ENCODE peak calls at places on chromosomes 12 and 14, in eight cellular contexts. K, A, Z, B, Q, J, L and W are unnamed samples.

GRCh38 chr12:122050706-122051105 is 27.9 kb upstream of the MLXIP start:
- DNase-seq in K (no peak), A (no peak), Z (no peak), B (no peak), Q (no peak), J (no peak), L (no peak), W (no peak)

GRCh38 chr14:63223596-63223995 is 19.4 kb downstream of the RHOJ start:
- DNase-seq in K (no peak), A (no peak), Z (no peak), B (no peak), Q (no peak), J (no peak), L (no peak), W (no peak)

GRCh38 chr14:90553298-90553920 is 156.6 kb downstream of the CALM1 start:
- DNase-seq in K (no peak), A (no peak), Z (no peak), B (no peak), Q (no peak), J (no peak), L (no peak), W (no peak)

GRCh38 chr12:95918194-95918993 is 24.0 kb downstream of the CCDC38 start:
- DNase-seq in K (peak; percentile 65), A (peak; percentile 48), Z (peak; percentile 56), B (peak; percentile 73), Q (no peak), J (peak; percentile 44), L (peak; percentile 59), W (no peak)

GRCh38 chr14:103132381-103133212 is 9.3 kb downstream of the TNFAIP2 start:
- DNase-seq in K (peak; percentile 62), A (no peak), Z (no peak), B (peak; percentile 89), Q (no peak), J (no peak), L (no peak), W (no peak)

GRCh38 chr14:55077155-55077554 is 25.7 kb downstream of the MAPK1IP1L start:
- DNase-seq in K (peak; percentile 20), A (no peak), Z (peak; percentile 43), B (peak; percentile 51), Q (peak; percentile 27), J (no peak), L (peak; percentile 73), W (no peak)

GRCh38 chr12:34599530-34600513 is 577.5 kb downstream of the ALG10 start:
- DNase-seq in K (no peak), A (peak; percentile 22), Z (no peak), B (no peak), Q (no peak), J (no peak), L (no peak), W (no peak)

GRCh38 chr12:128754275-128754674 is 69.5 kb downstream of the SLC15A4 start:
- DNase-seq in K (no peak), A (no peak), Z (no peak), B (no peak), Q (no peak), J (no peak), L (no peak), W (no peak)

GRCh38 chr12:53722450-53723041 is 4.7 kb downstream of the CALCOCO1 start:
- DNase-seq in K (no peak), A (no peak), Z (peak; percentile 22), B (peak; percentile 83), Q (no peak), J (no peak), L (no peak), W (no peak)

GRCh38 chr12:89752331-89752730 is 43.7 kb upstream of the ATP2B1 start:
- DNase-seq in K (no peak), A (no peak), Z (no peak), B (no peak), Q (no peak), J (no peak), L (no peak), W (no peak)

GRCh38 chr12:57004651-57005050 is 1.7 kb downstream of the ZBTB39 start:
- DNase-seq in K (no peak), A (no peak), Z (no peak), B (no peak), Q (no peak), J (no peak), L (no peak), W (no peak)

GRCh38 chr14:54637270-54637669 is 70.3 kb downstream of the SAMD4A start:
- DNase-seq in K (no peak), A (no peak), Z (no peak), B (no peak), Q (no peak), J (no peak), L (no peak), W (peak; percentile 42)

GRCh38 chr12:2322554-2323120 is 269.9 kb downstream of the CACNA1C start:
- DNase-seq in K (no peak), A (no peak), Z (no peak), B (no peak), Q (no peak), J (no peak), L (no peak), W (no peak)

GRCh38 chr14:57737598-57737997 is 128.3 kb downstream of the SLC35F4 start:
- DNase-seq in K (no peak), A (no peak), Z (no peak), B (no peak), Q (no peak), J (no peak), L (no peak), W (no peak)

GRCh38 chr12:10690906-10691305 is 17.1 kb upstream of the STYK1 start:
- DNase-seq in K (no peak), A (no peak), Z (no peak), B (peak; percentile 43), Q (no peak), J (no peak), L (no peak), W (no peak)

GRCh38 chr12:7131502-7131866 is 1.3 kb downstream of the CLSTN3 start:
- DNase-seq in K (no peak), A (no peak), Z (no peak), B (no peak), Q (no peak), J (no peak), L (peak; percentile 4), W (no peak)

GRCh38 chr14:61535470-61535869 is 159.8 kb upstream of the HIF1A start:
- DNase-seq in K (no peak), A (peak; percentile 55), Z (no peak), B (no peak), Q (no peak), J (no peak), L (no peak), W (no peak)

GRCh38 chr14:70317969-70318634 is 41.4 kb downstream of the COX16 start:
- DNase-seq in K (peak; percentile 84), A (no peak), Z (peak; percentile 60), B (peak; percentile 88), Q (no peak), J (peak; percentile 45), L (peak; percentile 59), W (peak; percentile 45)

GRCh38 chr14:76373456-76373855 is 2.5 kb upstream of the ESRRB start:
- DNase-seq in K (no peak), A (no peak), Z (no peak), B (no peak), Q (no peak), J (no peak), L (no peak), W (no peak)

GRCh38 chr14:104331871-104332605 is 193.7 kb downstream of the KIF26A start:
- DNase-seq in K (no peak), A (no peak), Z (no peak), B (no peak), Q (no peak), J (no peak), L (no peak), W (no peak)

GRCh38 chr14:32259368-32260013 is 56.4 kb upstream of the RNU6-8 start:
- DNase-seq in K (no peak), A (no peak), Z (peak; percentile 54), B (peak; percentile 71), Q (no peak), J (no peak), L (peak; percentile 37), W (no peak)

GRCh38 chr12:45718306-45718705 is 11.2 kb upstream of the ARID2 start:
- DNase-seq in K (no peak), A (no peak), Z (no peak), B (no peak), Q (no peak), J (no peak), L (no peak), W (no peak)

GRCh38 chr14:77098470-77099353 is 654 bp downstream of the CIPC start:
- DNase-seq in K (peak; percentile 59), A (peak; percentile 35), Z (no peak), B (peak; percentile 14), Q (peak; percentile 62), J (no peak), L (peak; percentile 28), W (peak; percentile 60)

GRCh38 chr12:109193896-109194295 is 77.5 kb downstream of the ACACB start:
- DNase-seq in K (no peak), A (no peak), Z (no peak), B (no peak), Q (no peak), J (no peak), L (no peak), W (no peak)
- TF ChIP-seq CTCF in K (no peak), A (no peak), Z (no peak), B (no peak), Q (no peak), J (no peak), L (no peak), W (no peak)

GRCh38 chr14:92404938-92405337 is 82.0 kb downstream of the SLC24A4 start:
- DNase-seq in K (no peak), A (no peak), Z (no peak), B (no peak), Q (no peak), J (no peak), L (no peak), W (no peak)
- TF ChIP-seq CTCF in K (no peak), A (no peak), Z (no peak), B (no peak), Q (no peak), J (no peak), L (no peak), W (no peak)

GRCh38 chr12:70002097-70002911 is 177.3 kb downstream of the MYRFL start:
- DNase-seq in K (peak; percentile 8), A (no peak), Z (no peak), B (peak; percentile 6), Q (no peak), J (no peak), L (no peak), W (no peak)

GRCh38 chr12:69998922-69999321 is 173.9 kb downstream of the MYRFL start:
- DNase-seq in K (no peak), A (no peak), Z (no peak), B (no peak), Q (no peak), J (no peak), L (no peak), W (no peak)

GRCh38 chr12:69998011-69998410 is 173.0 kb downstream of the MYRFL start:
- DNase-seq in K (no peak), A (no peak), Z (no peak), B (no peak), Q (no peak), J (no peak), L (no peak), W (no peak)

GRCh38 chr12:69996722-69997121 is 171.7 kb downstream of the MYRFL start:
- DNase-seq in K (no peak), A (no peak), Z (no peak), B (no peak), Q (no peak), J (no peak), L (no peak), W (no peak)

GRCh38 chr12:69999561-69999960 is 174.5 kb downstream of the MYRFL start:
- DNase-seq in K (no peak), A (no peak), Z (no peak), B (no peak), Q (no peak), J (no peak), L (no peak), W (no peak)
- TF ChIP-seq CTCF in K (no peak), A (no peak), Z (no peak), B (no peak), Q (no peak), J (no peak), L (no peak), W (no peak)

GRCh38 chr12:18552829-18553228 is 185.0 kb downstream of the PLCZ1 start:
- DNase-seq in K (no peak), A (no peak), Z (no peak), B (peak; percentile 3), Q (no peak), J (no peak), L (no peak), W (no peak)
- TF ChIP-seq CTCF in K (no peak), A (no peak), Z (no peak), B (peak; percentile 38), Q (no peak), J (no peak), L (no peak), W (no peak)